ENCODE peak calls at places on chromosome 12, in six cellular contexts. R is MM.1S, F is IMR-90, B is SK-N-SH, E is GM23248, S is HCT116. X is an unnamed sample.
A peak's percentile ranks its signal among the peaks of the same experiment; 100 is the strongest.

GRCh38 chr12:93982847-93983315 is 165.5 kb upstream of the PLXNC1 start:
- DNase-seq in F (peak; percentile 93), R (no peak), S (no peak), B (no peak), E (peak; percentile 93), X (no peak)

GRCh38 chr12:62190921-62191746 is 69.1 kb upstream of the USP15 start:
- DNase-seq in F (peak; percentile 23), E (peak; percentile 9), S (no peak), B (peak; percentile 31), R (no peak), X (peak; percentile 57)

GRCh38 chr12:51390457-51391046 is 654 bp downstream of the GALNT6 start:
- DNase-seq in R (no peak), E (no peak), S (no peak), B (no peak), F (no peak), X (no peak)

GRCh38 chr12:57040750-57041149 is 9.2 kb downstream of the MYO1A start:
- DNase-seq in R (no peak), E (no peak), F (no peak), B (no peak), S (no peak), X (no peak)

GRCh38 chr12:105738036-105738435 is 400.7 kb downstream of the NUAK1 start:
- DNase-seq in R (no peak), F (peak; percentile 55), B (no peak), E (no peak), S (no peak), X (no peak)

GRCh38 chr12:90953956-90954421 is 987 bp downstream of the CCER1 start:
- DNase-seq in R (peak; percentile 41), E (no peak), B (no peak), F (no peak), S (no peak), X (peak; percentile 41)

GRCh38 chr12:64390275-64390851 is at the start of gene C12orf56:
- DNase-seq in R (no peak), S (no peak), F (no peak), E (peak; percentile 67), B (no peak), X (peak; percentile 55)

GRCh38 chr12:69569236-69569635 is 16.0 kb upstream of the CCT2 start:
- DNase-seq in B (no peak), E (peak; percentile 75), S (no peak), R (no peak), F (peak; percentile 49), X (no peak)

GRCh38 chr12:127363392-127363791 is 903.6 kb upstream of the TMEM132C start:
- DNase-seq in E (peak; percentile 41), R (peak; percentile 19), B (no peak), F (no peak), S (peak; percentile 22), X (peak; percentile 61)

GRCh38 chr12:103712191-103712590 is 125.1 kb downstream of the STAB2 start:
- DNase-seq in S (no peak), F (no peak), B (no peak), R (no peak), E (no peak), X (no peak)

GRCh38 chr12:11630046-11630706 is 19.3 kb upstream of the ETV6 start:
- DNase-seq in B (peak; percentile 34), S (no peak), R (no peak), E (peak; percentile 15), F (no peak), X (peak; percentile 51)

GRCh38 chr12:123139926-123140674 is 10.8 kb downstream of the PITPNM2 start:
- DNase-seq in S (no peak), F (peak; percentile 57), R (no peak), E (peak; percentile 79), B (no peak), X (peak; percentile 49)

DNA sequence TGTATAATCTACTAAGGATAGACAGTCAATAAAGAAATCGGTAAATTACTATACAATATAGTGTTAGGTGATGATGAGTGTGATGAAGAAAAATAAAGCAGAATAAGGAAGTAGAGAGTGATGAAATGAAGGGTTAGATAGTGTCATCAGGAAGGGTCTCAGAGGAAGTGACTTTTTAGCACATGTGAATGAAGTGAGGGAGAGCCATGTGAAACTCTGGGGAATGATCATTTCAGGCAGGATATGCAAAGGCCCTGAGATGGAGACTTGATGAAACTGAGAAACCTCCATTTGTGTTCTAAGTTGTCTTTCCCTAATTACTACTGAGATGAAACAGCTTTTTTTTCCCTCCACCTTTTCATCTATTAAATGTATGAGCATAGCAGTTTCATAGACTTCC is 19.4 kb upstream of the GNPTAB start:
- DNase-seq in F (no peak), E (no peak), S (no peak), R (no peak), B (no peak), X (no peak)
- H2AFZ ChIP-seq in F (no peak overlapping the region), E (no peak overlapping the region), S (no peak overlapping the region), R (no peak overlapping the region), B (no peak overlapping the region), X (no peak overlapping the region)

DNA sequence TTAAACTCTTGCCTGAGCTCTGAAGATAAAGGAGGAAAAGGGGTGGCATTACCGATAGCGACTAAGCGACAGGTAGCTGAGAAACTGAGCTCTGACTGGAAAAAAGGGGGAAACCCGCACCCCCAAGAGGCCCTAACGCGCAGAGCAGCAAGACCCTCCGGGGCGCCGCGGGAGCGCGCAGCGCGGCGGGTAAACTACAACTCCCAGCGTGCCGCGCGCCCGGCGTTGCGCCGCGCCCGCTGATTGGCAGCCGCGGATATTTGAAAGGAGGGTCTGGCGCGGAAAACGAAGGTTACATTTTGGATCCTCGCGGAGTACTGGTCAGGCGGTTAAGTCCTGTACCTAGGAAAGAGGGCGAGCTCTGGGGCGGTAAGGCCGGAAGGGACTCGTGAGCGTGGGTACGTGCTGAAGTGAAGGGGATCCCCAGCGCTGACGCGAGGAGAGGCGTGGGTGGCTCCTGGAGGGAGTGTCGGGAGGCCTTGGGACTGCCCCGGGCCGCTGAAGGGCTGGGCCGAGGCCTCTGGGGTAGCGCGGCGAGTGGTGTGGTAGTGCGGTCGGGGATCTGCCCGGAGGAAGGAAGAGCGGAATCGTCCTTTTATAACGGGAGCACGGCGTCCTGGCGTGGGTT is at the start of gene ESPL1:
- DNase-seq in R (peak; percentile 86), E (peak; percentile 90), S (peak; percentile 38), B (peak; percentile 95), F (peak; percentile 75), X (peak; percentile 96)
- H3K9ac ChIP-seq in R (peak within 1 kb of the TSS; percentile 68), E (peak within 1 kb of the TSS; percentile 75), S (peak within 1 kb of the TSS; percentile 81), B (peak within 1 kb of the TSS; percentile 74), F (peak within 1 kb of the TSS; percentile 64), X (peak within 1 kb of the TSS; percentile 52)

GRCh38 chr12:48954781-48955501 is 2.3 kb downstream of the ARF3 start:
- DNase-seq in R (no peak), B (no peak), E (no peak), F (no peak), S (no peak), X (no peak)
- H3K36me3 ChIP-seq in R (no peaks in the 10 kb centered on the region), B (peaks cover 32% of the 10 kb centered on the region), E (peaks cover 8% of the 10 kb centered on the region), F (peaks cover 6% of the 10 kb centered on the region), S (peaks cover 16% of the 10 kb centered on the region), X (no peaks in the 10 kb centered on the region)

GRCh38 chr12:70719084-70719483 is 81.9 kb upstream of the PTPRB start:
- DNase-seq in S (no peak), E (no peak), R (no peak), B (no peak), F (no peak), X (no peak)
- H2AFZ ChIP-seq in S (no peak overlapping the region), E (peak overlapping the region; percentile 69), R (no peak overlapping the region), B (peak overlapping the region; percentile 80), F (peak overlapping the region; percentile 60), X (peak overlapping the region; percentile 51)

GRCh38 chr12:124527861-124528561 is 39.4 kb downstream of the NCOR2 start:
- DNase-seq in E (peak; percentile 81), R (no peak), F (no peak), B (no peak), S (no peak), X (no peak)

GRCh38 chr12:124524231-124524925 is 43.0 kb downstream of the NCOR2 start:
- DNase-seq in S (no peak), B (no peak), F (peak; percentile 87), R (no peak), E (peak; percentile 89), X (no peak)

GRCh38 chr12:124525927-124526692 is 41.3 kb downstream of the NCOR2 start:
- DNase-seq in R (no peak), E (no peak), B (no peak), S (no peak), F (no peak), X (no peak)

GRCh38 chr12:124523071-124523470 is 44.3 kb downstream of the NCOR2 start:
- DNase-seq in E (peak; percentile 85), F (no peak), B (no peak), S (no peak), R (no peak), X (no peak)

DNA sequence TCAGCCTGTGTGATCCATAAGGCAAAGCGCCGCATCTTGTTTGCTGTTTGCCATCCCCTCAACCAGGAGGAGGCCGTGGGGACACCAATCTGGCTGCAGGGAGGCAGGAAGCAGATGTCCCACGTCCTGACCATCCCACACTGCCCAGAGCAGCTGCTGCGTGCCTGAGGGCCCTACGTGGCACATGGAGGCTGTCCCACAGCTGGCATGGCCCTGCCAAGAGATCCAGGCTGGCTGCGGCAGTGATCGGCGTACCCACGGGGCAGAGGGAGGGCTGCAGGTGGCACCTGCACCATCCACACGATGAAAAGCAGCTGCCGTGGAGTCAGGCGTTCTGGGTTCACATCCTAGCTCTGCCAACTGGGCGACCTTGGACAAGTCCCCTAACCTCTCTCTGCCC is 42.0 kb downstream of the NCOR2 start:
- DNase-seq in F (no peak), S (no peak), R (no peak), B (peak; percentile 75), E (peak; percentile 45), X (no peak)
- H3K9ac ChIP-seq in F (no peak overlapping the region), S (no peak overlapping the region), R (no peak overlapping the region), B (no peak overlapping the region), E (no peak overlapping the region), X (no peak overlapping the region)

DNA sequence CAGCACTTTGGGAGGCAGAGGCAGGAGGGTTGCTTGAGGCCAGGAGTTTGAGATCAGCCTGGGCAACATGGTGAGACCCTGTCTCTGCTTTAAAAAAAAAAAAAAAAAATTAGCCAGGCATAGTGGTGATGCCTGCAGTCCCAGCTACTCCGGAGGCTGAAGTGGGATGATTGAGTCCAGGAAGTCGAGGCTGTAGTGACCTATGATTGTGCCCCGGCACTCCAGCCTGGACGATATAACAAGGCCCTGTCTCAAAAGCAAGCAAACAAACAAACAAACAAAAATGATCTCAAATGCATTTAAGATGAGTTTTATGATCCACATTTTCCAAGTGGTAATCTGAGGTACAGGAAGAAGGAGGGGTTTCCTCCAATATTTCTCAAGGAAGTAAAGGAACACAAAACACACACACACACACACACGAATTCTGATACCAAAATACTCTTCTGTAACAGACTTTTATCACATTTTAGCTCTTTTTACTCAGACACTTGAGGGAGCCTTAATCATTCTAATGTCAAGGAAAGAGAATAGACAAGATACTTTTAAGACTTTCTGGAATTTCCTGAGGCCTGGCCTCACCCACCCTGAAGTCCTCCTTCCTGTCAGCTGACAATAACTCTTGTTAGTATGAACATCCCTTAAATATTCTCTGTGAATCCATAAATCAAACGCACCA is 44.4 kb upstream of the CERS5 start:
- DNase-seq in F (no peak), R (no peak), S (no peak), E (peak; percentile 49), B (no peak), X (no peak)
- H3K36me3 ChIP-seq in F (peaks cover 25% of the 10 kb centered on the region), R (no peaks in the 10 kb centered on the region), S (no peaks in the 10 kb centered on the region), E (peaks cover 49% of the 10 kb centered on the region), B (no peaks in the 10 kb centered on the region), X (no peaks in the 10 kb centered on the region)

X was measured in neural progenitor cell.